ENCODE peak calls at places on chromosomes 11 and 22, in ten cellular contexts. J is sigmoid colon; N is neuronal stem cell; F is right atrium auricular region; R is tibial nerve; P is IMR-90; B is effector memory CD4-positive, alpha-beta T cell; C is CD8-positive, alpha-beta T cell; S is mesendoderm; G is upper lobe of right lung. Q is an unnamed sample. For H3K4me1, the result is how much of the 10 kb centered on the place peaks cover.

GRCh38 chr11:14310696-14311095 is 48.3 kb downstream of the RRAS2 start:
- DNase-seq in J (no peak), N (no peak), F (no peak), R (no peak), P (peak), B (no peak), C (no peak), S (no peak), G (no peak), Q (peak)

GRCh38 chr22:46977656-46978343 is 215.3 kb downstream of the TBC1D22A start:
- DNase-seq in J (peak), N (no peak), F (no peak), R (no peak), P (no peak), B (no peak), C (no peak), S (no peak), G (no peak), Q (no peak)

GRCh38 chr11:104060820-104061219 is 24.4 kb downstream of the DDI1 start:
- DNase-seq in J (no peak), N (no peak), F (no peak), R (no peak), P (no peak), B (no peak), C (no peak), S (no peak), G (no peak), Q (no peak)

GRCh38 chr11:120172054-120172881 is 34.4 kb upstream of the TRIM29 start:
- DNase-seq in J (peak), N (peak), F (peak), R (peak), P (peak), B (no peak), C (peak), S (peak), G (peak), Q (no peak)

GRCh38 chr11:31254411-31254810 is 115.1 kb downstream of the DCDC1 start:
- DNase-seq in J (no peak), N (no peak), F (no peak), R (no peak), P (no peak), B (no peak), C (no peak), S (no peak), G (no peak), Q (no peak)

GRCh38 chr11:45361551-45361950 is 75.4 kb upstream of the SYT13 start:
- DNase-seq in J (no peak), N (no peak), F (no peak), R (no peak), P (no peak), B (no peak), C (no peak), S (no peak), G (no peak), Q (no peak)

GRCh38 chr22:29148036-29148435 is 57.7 kb upstream of the EMID1 start:
- DNase-seq in J (peak), N (no peak), F (no peak), R (no peak), P (no peak), B (no peak), C (no peak), S (no peak), G (peak), Q (no peak)

GRCh38 chr11:2210366-2211112 is 38.9 kb upstream of the TH start:
- DNase-seq in J (peak), N (no peak), F (peak), R (no peak), P (no peak), B (no peak), C (no peak), S (no peak), G (peak), Q (no peak)

GRCh38 chr11:111846063-111846462 is 25.3 kb downstream of the ALG9 start:
- DNase-seq in J (no peak), N (no peak), F (no peak), R (no peak), P (peak), B (no peak), C (no peak), S (no peak), G (no peak), Q (no peak)

GRCh38 chr11:133064152-133064877 is 468.0 kb downstream of the OPCML start:
- DNase-seq in J (peak), N (peak), F (peak), R (peak), P (peak), B (no peak), C (no peak), S (peak), G (peak), Q (peak)

GRCh38 chr11:34654491-34655334 is 33.8 kb downstream of the EHF start:
- DNase-seq in J (no peak), N (no peak), F (peak), R (peak), P (peak), B (no peak), C (no peak), S (peak), G (peak), Q (no peak)

GRCh38 chr11:116412118-116412889 is 360.5 kb downstream of the BUD13 start:
- DNase-seq in J (no peak), N (no peak), F (no peak), R (no peak), P (no peak), B (no peak), C (no peak), S (no peak), G (no peak), Q (no peak)

GRCh38 chr22:43148581-43148980 is 2.8 kb upstream of the TSPO start:
- DNase-seq in J (no peak), N (no peak), F (no peak), R (no peak), P (no peak), B (no peak), C (no peak), S (no peak), G (no peak), Q (no peak)

GRCh38 chr22:27965547-27965946 is 46.5 kb upstream of the PITPNB start:
- DNase-seq in J (no peak), N (no peak), F (no peak), R (no peak), P (peak), B (no peak), C (no peak), S (no peak), G (no peak), Q (no peak)

GRCh38 chr11:119696378-119697157 is 32.4 kb downstream of the NECTIN1 start:
- DNase-seq in J (no peak), N (no peak), F (no peak), R (no peak), P (no peak), B (no peak), C (no peak), S (no peak), G (no peak), Q (no peak)

GRCh38 chr11:96159968-96160367 is 183.0 kb downstream of the MAML2 start:
- DNase-seq in J (no peak), N (no peak), F (no peak), R (no peak), P (no peak), B (no peak), C (no peak), S (peak), G (no peak), Q (no peak)

GRCh38 chr11:19407692-19408091 is 166.9 kb upstream of the E2F8 start:
- DNase-seq in J (no peak), N (no peak), F (no peak), R (no peak), P (no peak), B (no peak), C (no peak), S (no peak), G (no peak), Q (no peak)

GRCh38 chr11:62306227-62306626 is 7.4 kb upstream of the SCGB1D4 start:
- DNase-seq in J (no peak), N (no peak), F (no peak), R (no peak), P (no peak), B (no peak), C (no peak), S (no peak), G (no peak), Q (no peak)

GRCh38 chr11:44261800-44262591 is 47.9 kb downstream of the ALX4 start:
- DNase-seq in J (no peak), N (no peak), F (no peak), R (no peak), P (no peak), B (no peak), C (no peak), S (no peak), G (no peak), Q (no peak)

GRCh38 chr11:3820971-3821370 is 12.6 kb downstream of the PGAP2 start:
- DNase-seq in J (no peak), N (no peak), F (no peak), R (no peak), P (no peak), B (no peak), C (no peak), S (no peak), G (no peak), Q (no peak)

GRCh38 chr11:121134758-121135312 is 33.8 kb downstream of the TECTA start:
- DNase-seq in J (no peak), N (no peak), F (no peak), R (no peak), P (no peak), B (no peak), C (no peak), S (peak), G (no peak), Q (no peak)

GRCh38 chr22:30943368-30943767 is 25.2 kb downstream of the MORC2 start:
- DNase-seq in J (no peak), N (no peak), F (no peak), R (no peak), P (no peak), B (peak), C (peak), S (no peak), G (no peak), Q (no peak)

GRCh38 chr11:65743928-65744698 is 23.5 kb upstream of the RNASEH2C start:
- DNase-seq in J (no peak), N (no peak), F (no peak), R (no peak), P (no peak), B (no peak), C (no peak), S (peak), G (no peak), Q (peak)

GRCh38 chr22:28137036-28137435 is 218.0 kb upstream of the PITPNB start:
- DNase-seq in J (no peak), N (no peak), F (no peak), R (no peak), P (no peak), B (no peak), C (no peak), S (peak), G (no peak), Q (no peak)

GRCh38 chr11:111206472-111206871 is 39.1 kb upstream of the POU2AF2 start:
- DNase-seq in J (no peak), N (no peak), F (no peak), R (no peak), P (peak), B (no peak), C (no peak), S (no peak), G (no peak), Q (peak)

GRCh38 chr11:29616611-29617010 is 400.2 kb downstream of the KCNA4 start:
- DNase-seq in J (no peak), N (no peak), F (no peak), R (no peak), P (no peak), B (no peak), C (no peak), S (no peak), G (no peak), Q (no peak)

GRCh38 chr22:25987948-25988347 is 181.3 kb upstream of the SEZ6L start:
- DNase-seq in J (no peak), N (no peak), F (no peak), R (no peak), P (no peak), B (no peak), C (no peak), S (peak), G (no peak), Q (no peak)

GRCh38 chr11:1928038-1928890 is 8.8 kb downstream of the TNNT3 start:
- DNase-seq in J (no peak), N (no peak), F (no peak), R (no peak), P (no peak), B (no peak), C (no peak), S (no peak), G (peak), Q (peak)

GRCh38 chr11:122076721-122077120 is 39.3 kb downstream of the BLID start:
- DNase-seq in J (no peak), N (no peak), F (no peak), R (no peak), P (no peak), B (no peak), C (no peak), S (no peak), G (no peak), Q (no peak)

GRCh38 chr11:109981028-109981636 is 112.1 kb upstream of the ZC3H12C start:
- DNase-seq in J (no peak), N (no peak), F (no peak), R (no peak), P (no peak), B (no peak), C (no peak), S (no peak), G (no peak), Q (no peak)

GRCh38 chr11:126098204-126098769 is 35.6 kb upstream of the CDON start:
- DNase-seq in J (peak), N (no peak), F (no peak), R (no peak), P (no peak), B (no peak), C (no peak), S (no peak), G (no peak), Q (no peak)

GRCh38 chr22:39528080-39528661 is 4.4 kb downstream of the RPS19BP1 start:
- DNase-seq in J (no peak), N (no peak), F (no peak), R (no peak), P (no peak), B (no peak), C (no peak), S (peak), G (no peak), Q (no peak)

GRCh38 chr11:72781313-72782080 is 12.3 kb downstream of the STARD10 start:
- DNase-seq in J (no peak), N (no peak), F (no peak), R (no peak), P (no peak), B (peak), C (peak), S (peak), G (peak), Q (no peak)

GRCh38 chr11:19472679-19473078 is 231.9 kb upstream of the E2F8 start:
- DNase-seq in J (no peak), N (no peak), F (no peak), R (no peak), P (no peak), B (no peak), C (no peak), S (no peak), G (no peak), Q (no peak)

DNA sequence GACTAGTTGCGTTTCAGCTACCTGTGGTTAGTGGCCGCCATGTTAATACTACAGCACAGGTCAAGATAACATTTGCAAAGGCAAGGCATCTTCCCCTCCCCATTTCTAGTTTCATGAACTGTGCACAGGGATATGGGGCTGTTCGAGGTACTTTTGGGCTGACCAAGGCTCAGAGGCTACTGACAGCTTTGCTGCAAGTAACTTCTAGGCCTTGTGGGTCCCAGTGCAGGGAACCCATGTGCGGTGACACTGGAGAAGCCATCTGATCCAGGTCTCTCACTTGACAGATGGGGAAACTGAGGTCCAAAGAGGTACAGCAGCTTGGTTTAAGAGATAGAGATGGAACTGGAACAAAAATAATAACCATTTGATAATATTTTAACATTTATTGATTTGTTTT is 13.6 kb downstream of the TIMP3 start:
- DNase-seq in J (peak), N (no peak), F (no peak), R (no peak), P (no peak), B (no peak), C (no peak), S (no peak), G (no peak), Q (no peak)
- H3K4me1 ChIP-seq in J (half or more), N (under half), F (under half), R (half or more), P (under half), B (under half), C (under half), S (under half), G (half or more), Q (under half)

GRCh38 chr22:37641251-37641949 is 1.9 kb downstream of the SH3BP1 start:
- DNase-seq in J (no peak), N (no peak), F (no peak), R (no peak), P (no peak), B (no peak), C (no peak), S (no peak), G (no peak), Q (no peak)
- H3K4me3 ChIP-seq in J (no peak), N (no peak), F (no peak), R (no peak), P (no peak), B (peak), C (peak), S (no peak), G (no peak), Q (no peak)

GRCh38 chr22:23784215-23784732 is 2.5 kb upstream of the SMARCB1 start:
- DNase-seq in J (no peak), N (no peak), F (no peak), R (no peak), P (peak), B (no peak), C (no peak), S (no peak), G (no peak), Q (peak)
- H3K4me1 ChIP-seq in J (under half), N (under half), F (under half), R (under half), P (under half), B (under half), C (under half), S (under half), G (under half), Q (half or more)

DNA sequence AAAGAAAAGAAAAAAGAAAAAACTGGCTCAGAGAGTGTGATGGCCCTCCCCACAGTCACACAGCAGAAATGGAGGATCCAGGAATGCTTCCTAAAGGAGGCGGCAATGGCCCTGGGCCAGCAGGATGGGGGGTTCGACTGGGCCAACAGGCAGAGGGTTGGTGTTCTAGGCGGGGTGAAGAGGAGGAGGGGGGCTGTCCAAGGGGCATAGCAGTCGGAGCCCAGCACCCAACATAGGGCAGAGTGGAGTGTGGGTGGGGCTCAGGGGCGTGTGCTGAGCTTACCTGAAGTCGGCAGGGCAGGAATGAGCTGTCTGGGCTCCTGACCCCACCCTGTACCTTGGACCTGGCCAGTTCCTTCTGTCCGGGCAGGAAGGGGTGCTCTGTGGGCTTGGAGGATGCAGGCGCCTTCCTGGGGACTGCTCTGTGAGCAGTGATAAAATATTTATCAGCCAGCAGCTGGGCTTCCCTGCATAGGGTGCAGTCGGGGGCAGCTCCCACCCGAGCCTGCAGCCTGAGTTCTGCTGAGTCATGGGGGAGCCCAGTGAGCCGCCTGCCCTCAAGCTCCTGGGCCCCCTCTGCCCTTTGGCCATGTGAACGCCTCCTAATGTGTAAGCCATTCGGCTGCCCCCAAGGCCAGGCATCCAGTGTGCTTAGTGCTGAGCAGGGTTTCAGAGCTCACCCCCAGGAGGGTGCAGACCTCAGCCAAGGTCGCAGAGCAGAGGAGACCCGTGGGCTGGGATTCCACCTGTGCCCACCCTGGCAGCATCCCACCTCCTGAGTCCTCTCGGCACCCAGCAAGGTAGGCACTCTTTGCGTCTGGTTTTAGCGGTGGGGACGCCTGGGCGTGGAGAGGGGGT is 25.3 kb upstream of the PRR5 start:
- DNase-seq in J (no peak), N (no peak), F (no peak), R (no peak), P (peak), B (no peak), C (no peak), S (no peak), G (no peak), Q (no peak)
- H3K4me3 ChIP-seq in J (no peak), N (no peak), F (peak), R (no peak), P (no peak), B (no peak), C (peak), S (no peak), G (no peak), Q (no peak)

GRCh38 chr22:48720662-48721393 is 1106.8 kb downstream of the BRD1 start:
- DNase-seq in J (peak), N (no peak), F (no peak), R (no peak), P (no peak), B (no peak), C (no peak), S (no peak), G (peak), Q (no peak)
- H3K4me1 ChIP-seq in J (under half), N (under half), F (under half), R (under half), P (under half), B (under half), C (under half), S (under half), G (under half), Q (under half)